ENCODE peak calls at places on chromosomes 1 and 21, in five cellular contexts. T, L, D, M and F are unnamed samples.

GRCh38 chr21:34670220-34670961 is 1.6 kb downstream of the CLIC6 start:
- DNase-seq in T (no peak), L (no peak), D (no peak), M (no peak), F (no peak)

GRCh38 chr1:228349701-228350171 is 56.9 kb downstream of the TRIM11 start:
- DNase-seq in T (peak; percentile 11), L (no peak), D (no peak), M (no peak), F (no peak)

GRCh38 chr1:66354311-66354922 is 179.5 kb upstream of the SGIP1 start:
- DNase-seq in T (no peak), L (no peak), D (no peak), M (peak; percentile 45), F (no peak)

GRCh38 chr1:106571109-106571508 is 485.4 kb upstream of the PRMT6 start:
- DNase-seq in T (no peak), L (no peak), D (no peak), M (no peak), F (no peak)

GRCh38 chr1:197920345-197921117 is 3.4 kb downstream of the LHX9 start:
- DNase-seq in T (no peak), L (no peak), D (no peak), M (no peak), F (no peak)

GRCh38 chr1:66725885-66726665 is 26.2 kb upstream of the DYNLT5 start:
- DNase-seq in T (peak; percentile 42), L (no peak), D (peak; percentile 68), M (peak; percentile 42), F (peak; percentile 71)

GRCh38 chr1:109547412-109548320 is 749 bp upstream of the GNAI3 start:
- DNase-seq in T (peak; percentile 43), L (no peak), D (no peak), M (no peak), F (no peak)

GRCh38 chr1:226798427-226799411 is 59.6 kb upstream of the ITPKB start:
- DNase-seq in T (no peak), L (peak; percentile 67), D (peak; percentile 78), M (no peak), F (no peak)

GRCh38 chr1:52506349-52506748 is 46.5 kb downstream of the TUT4 start:
- DNase-seq in T (no peak), L (no peak), D (no peak), M (no peak), F (no peak)

GRCh38 chr1:43688594-43689000 is 18.7 kb upstream of the ST3GAL3 start:
- DNase-seq in T (no peak), L (no peak), D (no peak), M (peak; percentile 81), F (peak; percentile 7)

GRCh38 chr1:119968068-119968492 is 71.8 kb upstream of the ADAM30 start:
- DNase-seq in T (peak; percentile 43), L (peak; percentile 60), D (peak; percentile 87), M (peak; percentile 48), F (peak; percentile 26)

GRCh38 chr1:50570064-50570463 is 146.8 kb upstream of the DMRTA2 start:
- DNase-seq in T (no peak), L (no peak), D (no peak), M (no peak), F (no peak)

GRCh38 chr1:11479375-11479979 is 522 bp downstream of the DISP3 start:
- DNase-seq in T (no peak), L (no peak), D (no peak), M (no peak), F (no peak)

GRCh38 chr1:89573410-89573809 is 48.8 kb downstream of the LRRC8B start:
- DNase-seq in T (no peak), L (no peak), D (no peak), M (no peak), F (no peak)

GRCh38 chr1:214277704-214278635 is 3.0 kb upstream of the SMYD2 start:
- DNase-seq in T (no peak), L (no peak), D (no peak), M (no peak), F (no peak)

GRCh38 chr1:113747376-113747775 is 11.9 kb downstream of the PHTF1 start:
- DNase-seq in T (no peak), L (no peak), D (no peak), M (peak; percentile 49), F (no peak)

GRCh38 chr1:10594481-10595050 is 119.8 kb downstream of the PEX14 start:
- DNase-seq in T (no peak), L (no peak), D (no peak), M (no peak), F (no peak)

GRCh38 chr1:224939844-224940425 is 10.5 kb downstream of the DNAH14 start:
- DNase-seq in T (no peak), L (no peak), D (no peak), M (no peak), F (no peak)

GRCh38 chr1:84442256-84442655 is 36.8 kb upstream of the RPF1 start:
- DNase-seq in T (no peak), L (no peak), D (peak; percentile 32), M (peak; percentile 88), F (peak; percentile 98)

GRCh38 chr1:231318015-231318355 is 19.7 kb downstream of the EXOC8 start:
- DNase-seq in T (no peak), L (no peak), D (no peak), M (no peak), F (no peak)

GRCh38 chr1:9326596-9326995 is 33.9 kb downstream of the SPSB1 start:
- DNase-seq in T (peak; percentile 59), L (no peak), D (no peak), M (peak; percentile 32), F (no peak)

GRCh38 chr1:111789666-111790316 is 34.1 kb downstream of the DDX20 start:
- DNase-seq in T (no peak), L (no peak), D (no peak), M (peak; percentile 19), F (peak; percentile 57)

GRCh38 chr1:109277434-109278204 is 5.3 kb downstream of the PSRC1 start:
- DNase-seq in T (peak; percentile 77), L (peak; percentile 52), D (peak; percentile 79), M (peak; percentile 45), F (peak; percentile 28)

GRCh38 chr1:31617917-31618746 is 643 bp downstream of the HCRTR1 start:
- DNase-seq in T (no peak), L (peak; percentile 39), D (peak; percentile 49), M (no peak), F (peak; percentile 7)

GRCh38 chr1:7224644-7225043 is 439.4 kb downstream of the CAMTA1 start:
- DNase-seq in T (no peak), L (no peak), D (no peak), M (no peak), F (no peak)

GRCh38 chr1:45802343-45803298 is 791 bp upstream of the MAST2 start:
- DNase-seq in T (peak; percentile 92), L (peak; percentile 14), D (peak; percentile 42), M (peak; percentile 98), F (peak; percentile 84)

GRCh38 chr1:87428883-87429282 is 100.2 kb downstream of the LMO4 start:
- DNase-seq in T (no peak), L (no peak), D (no peak), M (no peak), F (no peak)

GRCh38 chr1:27057801-27058647 is 45.4 kb upstream of the TENT5B start:
- DNase-seq in T (no peak), L (no peak), D (no peak), M (no peak), F (no peak)

GRCh38 chr1:150376110-150376509 is 12.2 kb downstream of the RPRD2 start:
- DNase-seq in T (no peak), L (no peak), D (no peak), M (no peak), F (no peak)

GRCh38 chr1:157104598-157105293 is 5.1 kb upstream of the ETV3L start:
- DNase-seq in T (no peak), L (no peak), D (no peak), M (no peak), F (no peak)